ENCODE peak calls at places on chromosomes 13 and 19, in five cellular contexts. One of them, this sample, is unnamed.

GRCh38 chr19:10295305-10295846 is 5.6 kb downstream of the ICAM5 start:
- DNase-seq in neural crest cell: no peak
- DNase-seq in esophagus muscularis mucosa: no peak
- DNase-seq in lower lobe of right lung: peak; percentile 86
- DNase-seq in BE2C: no peak
- DNase-seq in this sample: no peak

GRCh38 chr19:52398091-52398461 is 427 bp downstream of the ZNF528 start:
- DNase-seq in neural crest cell: no peak
- DNase-seq in lower lobe of right lung: no peak
- DNase-seq in esophagus muscularis mucosa: no peak
- DNase-seq in BE2C: peak; percentile 12
- DNase-seq in this sample: no peak

GRCh38 chr13:99722419-99722818 is 221.1 kb downstream of the TM9SF2 start:
- DNase-seq in BE2C: no peak
- DNase-seq in esophagus muscularis mucosa: no peak
- DNase-seq in lower lobe of right lung: no peak
- DNase-seq in neural crest cell: no peak
- DNase-seq in this sample: no peak

GRCh38 chr13:111630411-111630810 is 310.0 kb downstream of the TEX29 start:
- DNase-seq in BE2C: no peak
- DNase-seq in lower lobe of right lung: no peak
- DNase-seq in neural crest cell: no peak
- DNase-seq in esophagus muscularis mucosa: no peak
- DNase-seq in this sample: no peak

GRCh38 chr13:43472344-43472743 is 314.4 kb downstream of the ENOX1 start:
- DNase-seq in esophagus muscularis mucosa: no peak
- DNase-seq in neural crest cell: no peak
- DNase-seq in BE2C: no peak
- DNase-seq in lower lobe of right lung: no peak
- DNase-seq in this sample: no peak

GRCh38 chr13:100601716-100602115 is 13.1 kb upstream of the GGACT start:
- DNase-seq in lower lobe of right lung: no peak
- DNase-seq in BE2C: no peak
- DNase-seq in neural crest cell: no peak
- DNase-seq in esophagus muscularis mucosa: no peak
- DNase-seq in this sample: no peak

GRCh38 chr13:97141564-97142005 is 80.5 kb upstream of the MBNL2 start:
- DNase-seq in esophagus muscularis mucosa: no peak
- DNase-seq in BE2C: peak; percentile 59
- DNase-seq in lower lobe of right lung: no peak
- DNase-seq in neural crest cell: peak; percentile 25
- DNase-seq in this sample: peak; percentile 23

GRCh38 chr13:65725001-65725400 is 1505.1 kb downstream of the PCDH9 start:
- DNase-seq in esophagus muscularis mucosa: no peak
- DNase-seq in lower lobe of right lung: no peak
- DNase-seq in BE2C: no peak
- DNase-seq in neural crest cell: no peak
- DNase-seq in this sample: no peak

GRCh38 chr19:49939721-49940481 is 10.6 kb upstream of the NUP62 start:
- DNase-seq in esophagus muscularis mucosa: no peak
- DNase-seq in lower lobe of right lung: peak; percentile 31
- DNase-seq in neural crest cell: no peak
- DNase-seq in BE2C: no peak
- DNase-seq in this sample: no peak

GRCh38 chr13:47628666-47629065 is 372.4 kb downstream of the SUCLA2 start:
- DNase-seq in esophagus muscularis mucosa: no peak
- DNase-seq in lower lobe of right lung: no peak
- DNase-seq in BE2C: no peak
- DNase-seq in neural crest cell: no peak
- DNase-seq in this sample: no peak

GRCh38 chr13:98598043-98598442 is 21.1 kb upstream of the STK24 start:
- DNase-seq in BE2C: no peak
- DNase-seq in esophagus muscularis mucosa: no peak
- DNase-seq in lower lobe of right lung: no peak
- DNase-seq in neural crest cell: no peak
- DNase-seq in this sample: no peak

GRCh38 chr13:70310720-70311119 is 202.5 kb upstream of the KLHL1 start:
- DNase-seq in neural crest cell: peak; percentile 24
- DNase-seq in BE2C: peak; percentile 67
- DNase-seq in esophagus muscularis mucosa: no peak
- DNase-seq in lower lobe of right lung: no peak
- DNase-seq in this sample: no peak

GRCh38 chr19:1133471-1133929 is 29.7 kb downstream of the GPX4 start:
- DNase-seq in lower lobe of right lung: peak; percentile 68
- DNase-seq in neural crest cell: no peak
- DNase-seq in BE2C: no peak
- DNase-seq in esophagus muscularis mucosa: no peak
- DNase-seq in this sample: no peak

GRCh38 chr13:76473552-76474134 is 412.6 kb downstream of the KCTD12 start:
- DNase-seq in neural crest cell: peak; percentile 79
- DNase-seq in lower lobe of right lung: peak; percentile 48
- DNase-seq in BE2C: peak; percentile 83
- DNase-seq in esophagus muscularis mucosa: no peak
- DNase-seq in this sample: peak; percentile 54

GRCh38 chr13:110254151-110254679 is 52.7 kb downstream of the COL4A1 start:
- DNase-seq in lower lobe of right lung: no peak
- DNase-seq in BE2C: no peak
- DNase-seq in esophagus muscularis mucosa: peak; percentile 82
- DNase-seq in neural crest cell: no peak
- DNase-seq in this sample: no peak
- TF ChIP-seq CTCF in lower lobe of right lung: no peak
- TF ChIP-seq CTCF in BE2C: no peak
- TF ChIP-seq CTCF in esophagus muscularis mucosa: no peak
- TF ChIP-seq CTCF in neural crest cell: no peak
- TF ChIP-seq CTCF in this sample: no peak

DNA sequence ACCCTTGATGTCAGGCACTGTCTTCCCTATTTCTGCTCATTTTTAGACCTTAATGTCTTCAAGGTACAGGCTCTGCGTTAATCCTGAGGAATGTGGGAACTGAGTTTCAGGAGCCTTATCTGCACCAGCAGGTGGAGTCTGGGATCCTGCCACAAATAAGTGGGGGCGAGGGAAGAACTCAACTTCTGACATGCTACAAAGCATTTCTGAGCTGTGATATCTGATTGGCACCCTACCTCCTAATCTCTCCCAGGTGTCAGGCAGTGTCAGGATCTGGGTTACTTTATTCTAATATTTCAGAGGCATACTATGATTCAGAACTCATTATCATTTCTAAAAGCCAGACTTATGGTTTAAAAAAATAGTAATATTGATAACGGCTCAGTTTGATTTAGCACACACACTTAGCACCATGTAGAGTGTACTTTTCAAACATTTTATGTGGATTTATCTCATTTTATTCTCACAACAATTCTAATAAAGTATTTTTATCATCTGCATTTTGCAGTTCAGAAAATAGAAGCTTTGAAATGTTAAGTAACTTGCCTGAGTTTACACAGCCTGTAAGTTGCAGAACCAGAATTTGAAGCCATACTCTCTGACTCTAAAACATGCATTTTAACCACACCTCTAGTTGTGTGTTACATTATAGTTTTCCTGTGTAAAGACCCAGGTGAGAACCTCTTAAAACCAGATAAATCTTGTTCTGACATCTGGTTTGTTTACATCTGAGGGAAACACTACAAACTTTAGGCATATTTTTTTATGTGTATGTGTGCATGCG is 358.6 kb downstream of the TDRD3 start:
- DNase-seq in neural crest cell: no peak
- DNase-seq in BE2C: no peak
- DNase-seq in esophagus muscularis mucosa: no peak
- DNase-seq in lower lobe of right lung: no peak
- DNase-seq in this sample: no peak
- TF ChIP-seq CTCF in neural crest cell: no peak
- TF ChIP-seq CTCF in BE2C: peak; percentile 20
- TF ChIP-seq CTCF in esophagus muscularis mucosa: no peak
- TF ChIP-seq CTCF in lower lobe of right lung: no peak
- TF ChIP-seq CTCF in this sample: no peak

DNA sequence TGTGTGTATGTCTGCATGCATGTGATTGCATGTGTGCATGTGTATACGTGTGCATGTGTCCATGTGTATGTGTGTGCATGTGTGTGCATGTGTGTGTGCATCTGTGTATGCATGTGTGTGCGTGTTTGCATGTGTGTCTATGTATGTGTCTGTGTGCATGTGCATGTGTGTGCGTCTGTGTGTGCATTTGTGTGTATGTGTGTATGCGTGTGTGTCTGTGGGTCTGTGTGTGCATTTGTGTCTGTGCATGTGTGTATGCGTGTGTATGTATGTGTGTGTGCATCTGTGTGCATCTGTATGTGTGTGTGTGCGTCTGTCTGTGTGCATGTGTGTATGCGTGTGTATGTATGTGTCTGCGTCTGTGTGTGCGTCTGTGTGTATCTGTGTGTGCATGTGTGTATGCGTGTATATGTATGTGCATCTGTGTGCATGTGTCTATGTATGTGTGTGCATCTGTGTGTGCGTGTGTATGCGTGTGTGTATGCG is 3.0 kb downstream of the STXBP2 start:
- DNase-seq in esophagus muscularis mucosa: no peak
- DNase-seq in lower lobe of right lung: no peak
- DNase-seq in BE2C: no peak
- DNase-seq in neural crest cell: no peak
- DNase-seq in this sample: no peak
- TF ChIP-seq CTCF in esophagus muscularis mucosa: no peak
- TF ChIP-seq CTCF in lower lobe of right lung: no peak
- TF ChIP-seq CTCF in BE2C: no peak
- TF ChIP-seq CTCF in neural crest cell: no peak
- TF ChIP-seq CTCF in this sample: no peak

GRCh38 chr13:27967203-27967735 is 1.8 kb downstream of the CDX2 start:
- DNase-seq in esophagus muscularis mucosa: no peak
- DNase-seq in lower lobe of right lung: no peak
- DNase-seq in BE2C: no peak
- DNase-seq in neural crest cell: no peak
- DNase-seq in this sample: no peak

GRCh38 chr13:27969073-27969865 is at the start of gene CDX2:
- DNase-seq in neural crest cell: no peak
- DNase-seq in esophagus muscularis mucosa: no peak
- DNase-seq in BE2C: no peak
- DNase-seq in lower lobe of right lung: no peak
- DNase-seq in this sample: no peak

GRCh38 chr13:27967736-27968315 is 1.3 kb downstream of the CDX2 start:
- DNase-seq in lower lobe of right lung: no peak
- DNase-seq in BE2C: no peak
- DNase-seq in esophagus muscularis mucosa: no peak
- DNase-seq in neural crest cell: no peak
- DNase-seq in this sample: no peak

GRCh38 chr13:27969866-27970229 is 733 bp upstream of the CDX2 start:
- DNase-seq in esophagus muscularis mucosa: no peak
- DNase-seq in BE2C: no peak
- DNase-seq in neural crest cell: no peak
- DNase-seq in lower lobe of right lung: no peak
- DNase-seq in this sample: no peak

GRCh38 chr13:27968316-27969072 is 621 bp downstream of the CDX2 start:
- DNase-seq in neural crest cell: no peak
- DNase-seq in lower lobe of right lung: no peak
- DNase-seq in BE2C: no peak
- DNase-seq in esophagus muscularis mucosa: no peak
- DNase-seq in this sample: no peak
- TF ChIP-seq CTCF in neural crest cell: no peak
- TF ChIP-seq CTCF in lower lobe of right lung: no peak
- TF ChIP-seq CTCF in BE2C: no peak
- TF ChIP-seq CTCF in esophagus muscularis mucosa: no peak
- TF ChIP-seq CTCF in this sample: no peak

GRCh38 chr19:40519352-40520322 is 52.8 kb downstream of the SPTBN4 start:
- DNase-seq in BE2C: no peak
- DNase-seq in esophagus muscularis mucosa: no peak
- DNase-seq in neural crest cell: no peak
- DNase-seq in lower lobe of right lung: no peak
- DNase-seq in this sample: no peak
- TF ChIP-seq CTCF in BE2C: no peak
- TF ChIP-seq CTCF in esophagus muscularis mucosa: peak; percentile 16
- TF ChIP-seq CTCF in neural crest cell: no peak
- TF ChIP-seq CTCF in lower lobe of right lung: no peak
- TF ChIP-seq CTCF in this sample: no peak

GRCh38 chr13:102017248-102017647 is 384.6 kb downstream of the FGF14 start:
- DNase-seq in neural crest cell: no peak
- DNase-seq in lower lobe of right lung: no peak
- DNase-seq in BE2C: no peak
- DNase-seq in esophagus muscularis mucosa: no peak
- DNase-seq in this sample: no peak
- TF ChIP-seq CTCF in neural crest cell: no peak
- TF ChIP-seq CTCF in lower lobe of right lung: no peak
- TF ChIP-seq CTCF in BE2C: no peak
- TF ChIP-seq CTCF in esophagus muscularis mucosa: no peak
- TF ChIP-seq CTCF in this sample: no peak

This sample was measured in AG09319.